ENCODE peak calls at places on chromosomes 16 and 17, in six cellular contexts. O, M, K, R, N and L are unnamed samples. For H3K4me1, the result is how much of the 10 kb centered on the place peaks cover.

GRCh38 chr17:6413073-6413472 is 21.8 kb downstream of the AIPL1 start:
- DNase-seq in O (no peak), M (no peak), K (peak), R (peak), N (peak), L (no peak)

GRCh38 chr16:50680907-50681885 is at the start of gene SNX20:
- DNase-seq in O (peak), M (no peak), K (no peak), R (no peak), N (no peak), L (no peak)

GRCh38 chr17:45368661-45369060 is 51.8 kb upstream of the MAP3K14 start:
- DNase-seq in O (no peak), M (no peak), K (no peak), R (no peak), N (no peak), L (no peak)

GRCh38 chr16:51392651-51393187 is 241.6 kb upstream of the SALL1 start:
- DNase-seq in O (no peak), M (no peak), K (no peak), R (no peak), N (no peak), L (no peak)

GRCh38 chr16:5075637-5076036 is 4.0 kb downstream of the ALG1 start:
- DNase-seq in O (no peak), M (no peak), K (peak), R (no peak), N (no peak), L (no peak)

GRCh38 chr16:48374255-48374654 is 11.0 kb downstream of the SIAH1 start:
- DNase-seq in O (no peak), M (no peak), K (no peak), R (no peak), N (no peak), L (no peak)

GRCh38 chr17:67865438-67865837 is 40.1 kb downstream of the BPTF start:
- DNase-seq in O (no peak), M (no peak), K (no peak), R (peak), N (no peak), L (no peak)

GRCh38 chr17:45351831-45352230 is 35.0 kb upstream of the MAP3K14 start:
- DNase-seq in O (no peak), M (no peak), K (no peak), R (no peak), N (no peak), L (no peak)

GRCh38 chr17:55495239-55495638 is 16.0 kb downstream of the SMIM36 start:
- DNase-seq in O (no peak), M (no peak), K (no peak), R (no peak), N (no peak), L (no peak)

GRCh38 chr17:81254955-81255717 is 16.0 kb downstream of the NDUFAF8 start:
- DNase-seq in O (peak), M (peak), K (no peak), R (peak), N (peak), L (peak)

GRCh38 chr17:39461911-39462641 is 790 bp downstream of the CDK12 start:
- DNase-seq in O (no peak), M (no peak), K (peak), R (peak), N (peak), L (no peak)

GRCh38 chr17:78257810-78258322 is 26.4 kb downstream of the TMEM235 start:
- DNase-seq in O (no peak), M (no peak), K (peak), R (peak), N (peak), L (no peak)

GRCh38 chr16:30510392-30510938 is 15.9 kb downstream of the ZNF768 start:
- DNase-seq in O (no peak), M (no peak), K (no peak), R (no peak), N (no peak), L (no peak)

GRCh38 chr16:53207810-53208752 is 153.3 kb downstream of the CHD9 start:
- DNase-seq in O (peak), M (peak), K (peak), R (peak), N (peak), L (no peak)

GRCh38 chr16:54927125-54928015 is 3.3 kb upstream of the IRX5 start:
- DNase-seq in O (no peak), M (no peak), K (no peak), R (no peak), N (peak), L (no peak)

GRCh38 chr17:34781571-34782108 is 179.6 kb downstream of the CCT6B start:
- DNase-seq in O (no peak), M (no peak), K (peak), R (no peak), N (no peak), L (no peak)

GRCh38 chr17:68794636-68795503 is 160.3 kb downstream of the ABCA8 start:
- DNase-seq in O (no peak), M (no peak), K (no peak), R (peak), N (peak), L (no peak)

GRCh38 chr17:82065193-82065637 is 389 bp downstream of the DUS1L start:
- DNase-seq in O (no peak), M (no peak), K (no peak), R (peak), N (no peak), L (no peak)

GRCh38 chr17:14107889-14108288 is 38.6 kb downstream of the COX10 start:
- DNase-seq in O (no peak), M (no peak), K (no peak), R (no peak), N (no peak), L (no peak)

GRCh38 chr17:57138956-57139576 is 54.0 kb downstream of the AKAP1 start:
- DNase-seq in O (no peak), M (no peak), K (no peak), R (no peak), N (no peak), L (no peak)

GRCh38 chr16:81700071-81700779 is 78.9 kb upstream of the PLCG2 start:
- DNase-seq in O (no peak), M (no peak), K (no peak), R (no peak), N (no peak), L (no peak)

GRCh38 chr16:24668481-24669001 is 60.9 kb upstream of the TNRC6A start:
- DNase-seq in O (no peak), M (no peak), K (no peak), R (peak), N (no peak), L (no peak)

GRCh38 chr17:444879-445454 is 92.4 kb upstream of the RPH3AL start:
- DNase-seq in O (no peak), M (no peak), K (no peak), R (no peak), N (no peak), L (no peak)

DNA sequence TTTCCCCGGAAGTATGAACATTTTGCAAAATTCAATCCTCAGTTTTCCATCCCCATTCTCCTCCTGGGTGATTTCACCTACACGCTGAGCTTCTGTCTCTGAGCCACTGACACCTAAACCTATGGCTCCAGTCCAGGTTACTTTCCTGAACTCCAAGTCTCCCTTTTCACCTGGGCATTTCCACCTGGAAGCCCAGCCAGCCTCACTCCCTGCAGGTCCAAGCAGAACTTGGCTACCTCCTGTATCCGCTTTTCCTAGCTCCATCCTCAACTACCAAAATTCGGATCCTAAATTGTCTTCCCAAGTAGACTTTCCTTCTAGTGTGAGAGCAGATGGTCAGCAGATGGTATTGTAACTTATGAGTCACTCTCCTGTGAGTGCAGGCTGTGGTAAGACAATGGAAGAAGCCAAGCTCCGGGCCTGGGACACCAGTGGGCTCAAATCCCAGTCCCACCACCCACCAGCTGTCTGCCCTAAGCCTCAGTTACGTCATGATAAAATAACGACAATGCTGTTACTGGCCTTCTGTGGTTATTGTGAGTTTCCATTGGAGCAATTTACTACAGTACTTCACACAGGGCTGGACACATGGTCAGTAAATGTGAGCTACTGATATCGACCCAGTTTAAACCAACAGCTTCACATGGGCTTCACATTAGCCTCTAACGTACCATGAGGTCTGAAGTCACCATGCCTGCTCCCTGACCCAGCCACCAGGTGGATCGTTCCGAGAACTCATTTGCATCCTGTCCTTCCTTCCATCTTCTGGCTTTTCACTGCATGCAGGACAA is 33.3 kb downstream of the PECAM1 start:
- DNase-seq in O (peak), M (peak), K (no peak), R (peak), N (peak), L (peak)
- H3K4me1 ChIP-seq in O (under half), M (under half), K (under half), R (half or more), N (under half), L (under half)

GRCh38 chr16:2831203-2831602 is 1.1 kb downstream of the ZG16B start:
- DNase-seq in O (no peak), M (no peak), K (no peak), R (no peak), N (no peak), L (no peak)

GRCh38 chr16:2828521-2828840 is 1.6 kb upstream of the ZG16B start:
- DNase-seq in O (no peak), M (no peak), K (no peak), R (no peak), N (no peak), L (no peak)

GRCh38 chr16:2830355-2830695 is 222 bp downstream of the ZG16B start:
- DNase-seq in O (no peak), M (no peak), K (no peak), R (no peak), N (no peak), L (no peak)

GRCh38 chr16:2828876-2829430 is 1.1 kb upstream of the ZG16B start:
- DNase-seq in O (no peak), M (no peak), K (no peak), R (no peak), N (no peak), L (no peak)

GRCh38 chr16:2829501-2830354 is at the start of gene ZG16B:
- DNase-seq in O (peak), M (peak), K (peak), R (no peak), N (no peak), L (no peak)
- TF ChIP-seq POLR2AphosphoS5 in O (no peak), M (no peak), K (no peak), R (no peak), N (no peak), L (no peak)

GRCh38 chr16:87778476-87778829 is 12.7 kb upstream of the KLHDC4 start:
- DNase-seq in O (no peak), M (no peak), K (no peak), R (no peak), N (no peak), L (no peak)
- H3K4me1 ChIP-seq in O (under half), M (under half), K (under half), R (under half), N (under half), L (under half)

DNA sequence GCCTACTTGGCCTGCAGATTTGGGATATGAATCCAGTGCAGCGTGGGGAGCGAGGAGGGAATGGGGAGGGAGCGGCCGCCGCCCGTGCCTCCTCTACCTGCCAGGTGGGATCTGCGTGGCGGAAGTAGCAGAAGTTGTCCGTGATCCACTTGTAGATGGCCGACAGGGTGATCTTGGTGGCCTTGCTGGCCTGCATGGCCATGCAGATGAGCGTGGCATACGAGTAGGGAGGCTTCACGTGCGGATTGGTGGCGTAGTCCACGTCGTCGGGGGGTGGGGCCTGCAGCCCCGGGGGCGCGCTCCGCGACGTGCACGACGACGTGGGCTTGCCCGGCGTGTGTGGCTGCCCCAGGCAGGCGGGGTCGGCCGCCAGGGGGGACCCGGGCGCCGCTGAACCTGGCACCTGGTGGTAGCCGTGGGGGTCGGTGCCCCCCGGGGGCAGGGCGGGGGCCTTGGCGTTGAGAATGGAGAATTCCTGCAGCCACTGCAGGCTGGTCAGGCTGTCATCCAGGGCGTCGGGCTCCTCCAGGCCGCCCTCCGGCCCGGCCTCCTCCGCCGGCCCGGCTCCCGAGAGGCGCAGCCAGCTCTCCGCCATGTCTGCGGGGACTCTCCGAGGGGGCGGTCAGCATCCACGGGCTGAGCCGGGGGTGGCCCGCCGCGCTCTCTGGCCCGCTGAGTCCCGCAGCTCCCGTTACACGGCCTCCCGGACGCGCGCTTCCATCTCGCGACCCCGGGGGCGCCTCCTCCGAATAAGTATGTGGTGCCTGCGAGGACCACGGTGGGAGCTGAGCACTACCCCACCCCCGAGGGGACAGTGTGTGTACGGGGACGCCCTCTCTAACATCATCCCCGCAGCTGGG is 1.0 kb downstream of the FOXJ1 start:
- DNase-seq in O (peak), M (no peak), K (peak), R (no peak), N (no peak), L (no peak)
- TF ChIP-seq POLR2AphosphoS5 in O (no peak), M (no peak), K (no peak), R (no peak), N (no peak), L (no peak)

GRCh38 chr17:28748852-28749515 is 5.2 kb downstream of the TRAF4 start:
- DNase-seq in O (no peak), M (no peak), K (no peak), R (no peak), N (no peak), L (no peak)
- H3K4me1 ChIP-seq in O (half or more), M (under half), K (under half), R (under half), N (under half), L (under half)

GRCh38 chr16:78727536-78727935 is 628.1 kb downstream of the WWOX start:
- DNase-seq in O (no peak), M (no peak), K (no peak), R (no peak), N (no peak), L (no peak)

GRCh38 chr16:78732693-78733092 is 633.2 kb downstream of the WWOX start:
- DNase-seq in O (no peak), M (no peak), K (no peak), R (no peak), N (no peak), L (no peak)

GRCh38 chr16:78731785-78732184 is 632.3 kb downstream of the WWOX start:
- DNase-seq in O (no peak), M (no peak), K (no peak), R (no peak), N (no peak), L (no peak)

GRCh38 chr16:78735337-78735736 is 635.9 kb downstream of the WWOX start:
- DNase-seq in O (no peak), M (no peak), K (no peak), R (no peak), N (no peak), L (no peak)

DNA sequence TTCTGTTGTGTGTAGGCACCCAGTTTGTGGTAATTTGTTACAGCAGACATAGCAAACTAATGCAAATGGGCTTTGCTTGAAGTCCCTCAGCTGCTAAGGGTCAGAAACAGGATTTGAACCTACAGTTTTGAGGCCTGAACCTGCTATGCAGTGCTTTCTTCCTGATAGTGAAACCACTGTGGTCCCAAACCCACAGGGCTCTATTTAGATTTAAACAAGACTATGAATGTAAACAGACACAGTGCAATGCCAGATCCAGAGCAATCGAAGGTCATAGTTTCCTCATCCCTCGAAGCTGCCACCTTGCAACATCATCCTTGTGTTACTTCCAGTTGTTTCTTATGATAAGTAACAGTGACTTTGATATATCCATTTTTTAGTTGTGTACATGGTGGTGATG is 630.2 kb downstream of the WWOX start:
- DNase-seq in O (no peak), M (no peak), K (no peak), R (no peak), N (no peak), L (no peak)
- TF ChIP-seq POLR2AphosphoS5 in O (no peak), M (no peak), K (no peak), R (no peak), N (no peak), L (no peak)

DNA sequence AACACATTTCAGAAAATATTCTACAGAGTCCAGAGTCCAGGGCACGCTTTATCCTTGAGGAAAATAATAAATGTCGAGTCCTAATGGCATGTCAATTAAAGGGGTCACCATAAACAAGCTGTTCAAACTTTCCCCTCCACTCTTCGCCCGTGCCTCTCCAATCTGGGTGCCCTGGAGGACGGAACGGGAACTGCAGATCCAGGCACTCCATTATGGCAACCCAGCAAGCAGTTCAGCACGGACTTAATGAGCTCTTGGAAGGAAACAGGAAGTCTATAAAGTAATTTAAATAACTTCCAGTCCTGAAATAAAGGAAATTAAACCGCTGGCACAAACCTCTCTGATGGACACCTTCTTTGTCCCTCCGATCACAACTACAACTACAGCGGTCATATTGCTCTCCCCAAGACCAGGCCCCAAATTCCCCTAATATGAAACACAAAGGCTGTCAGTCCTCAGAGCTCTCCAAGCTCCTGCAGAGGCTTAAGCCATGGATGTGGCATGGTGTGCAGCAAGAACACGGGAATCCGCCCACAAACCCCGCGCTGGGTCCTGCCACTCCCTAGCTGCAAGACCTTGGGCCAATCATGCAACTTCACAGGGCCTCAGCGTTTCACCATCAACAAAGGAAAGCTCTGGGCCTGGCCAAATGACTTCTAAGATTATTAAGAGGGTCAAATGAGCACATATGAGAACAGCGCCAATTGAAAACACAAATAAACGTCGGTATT is 52.6 kb downstream of the ZFHX3 start:
- DNase-seq in O (peak), M (no peak), K (peak), R (no peak), N (peak), L (no peak)
- H3K4me1 ChIP-seq in O (half or more), M (under half), K (under half), R (under half), N (under half), L (half or more)